ENCODE peak calls at places on chromosomes 16 and 17, in nine cellular contexts. Z is HFFc6; G is AG04449; A is stimulated activated CD4-positive, alpha-beta T cell treated with anti-CD3 and anti-CD28 coated beads, Interleukin-15, amount 100 ng/mL, for 1 hour; P is KBM-7; E is Daoy; S is memory B cell; V is effector memory CD4-positive, alpha-beta T cell; D is CD8-positive, alpha-beta T cell. L is an unnamed sample.

GRCh38 chr16:75626806-75627205 is 3.7 kb upstream of the ADAT1 start:
- DNase-seq in Z (no peak), S (no peak), A (no peak), G (no peak), D (no peak), V (no peak), E (no peak), P (no peak), L (no peak)

GRCh38 chr17:3512512-3513171 is 36.8 kb downstream of the ASPA start:
- DNase-seq in V (no peak), S (no peak), P (no peak), A (no peak), Z (peak; percentile 8), D (no peak), E (peak; percentile 83), G (peak; percentile 4), L (no peak)

GRCh38 chr16:84647830-84648594 is at the start of gene KLHL36:
- DNase-seq in E (peak; percentile 62), A (peak; percentile 55), P (no peak), Z (no peak), D (peak; percentile 59), S (peak; percentile 67), V (peak; percentile 65), G (no peak), L (peak; percentile 67)

GRCh38 chr17:31657876-31658275 is 201.2 kb downstream of the COPRS start:
- DNase-seq in G (no peak), V (no peak), D (no peak), A (no peak), P (no peak), S (no peak), Z (no peak), E (no peak), L (no peak)

GRCh38 chr17:32279933-32280716 is 14.5 kb downstream of the RHBDL3 start:
- DNase-seq in D (no peak), G (no peak), E (no peak), Z (no peak), A (no peak), P (no peak), V (no peak), S (no peak), L (no peak)

GRCh38 chr17:82396601-82397435 is 21.3 kb upstream of the HEXD start:
- DNase-seq in S (no peak), P (no peak), G (peak; percentile 90), Z (peak; percentile 82), V (no peak), E (no peak), A (no peak), D (no peak), L (no peak)

GRCh38 chr16:23837553-23838308 is 1.9 kb downstream of the PRKCB start:
- DNase-seq in E (no peak), V (no peak), S (no peak), A (no peak), Z (no peak), G (no peak), D (no peak), P (peak; percentile 46), L (no peak)

GRCh38 chr16:88500255-88500661 is 47.2 kb downstream of the ZFPM1 start:
- DNase-seq in Z (no peak), S (no peak), D (no peak), G (no peak), P (no peak), E (no peak), A (no peak), V (no peak), L (no peak)

GRCh38 chr16:86252596-86252995 is 257.7 kb upstream of the FOXF1 start:
- DNase-seq in Z (peak; percentile 15), D (no peak), A (no peak), G (no peak), V (no peak), P (peak; percentile 10), S (no peak), E (peak; percentile 55), L (no peak)

GRCh38 chr16:89924298-89924924 is 1.3 kb downstream of the TUBB3 start:
- DNase-seq in D (peak; percentile 56), V (no peak), G (no peak), E (peak; percentile 43), S (no peak), A (no peak), Z (peak; percentile 52), P (peak; percentile 48), L (no peak)

GRCh38 chr17:45296003-45296832 is 20.6 kb downstream of the MAP3K14 start:
- DNase-seq in S (peak; percentile 45), Z (peak; percentile 79), V (no peak), D (no peak), G (no peak), P (peak; percentile 92), E (peak; percentile 57), A (no peak), L (no peak)

GRCh38 chr17:73371285-73371684 is 59.5 kb upstream of the CDC42EP4 start:
- DNase-seq in Z (peak; percentile 82), P (no peak), S (no peak), D (no peak), V (no peak), A (no peak), G (peak; percentile 78), E (peak; percentile 91), L (no peak)

GRCh38 chr17:19346351-19347255 is 15.9 kb downstream of the B9D1 start:
- DNase-seq in G (peak; percentile 62), P (no peak), V (no peak), A (no peak), S (no peak), D (no peak), E (peak; percentile 81), Z (peak; percentile 81), L (no peak)

GRCh38 chr16:25109643-25110042 is 1.9 kb upstream of the LCMT1 start:
- DNase-seq in A (no peak), D (no peak), Z (peak; percentile 98), S (no peak), P (no peak), V (no peak), G (peak; percentile 89), E (peak; percentile 86), L (no peak)

GRCh38 chr17:82231562-82232321 is 2.9 kb downstream of the SLC16A3 start:
- DNase-seq in D (peak; percentile 49), Z (no peak), G (no peak), P (peak; percentile 90), V (no peak), A (no peak), E (peak; percentile 85), S (no peak), L (no peak)

GRCh38 chr17:3685174-3685812 is 10.7 kb downstream of the P2RX5 start:
- DNase-seq in Z (no peak), E (no peak), G (no peak), S (no peak), A (no peak), V (no peak), D (no peak), P (no peak), L (no peak)

GRCh38 chr17:56830726-56831363 is 2.9 kb downstream of the C17orf67 start:
- DNase-seq in S (no peak), A (no peak), P (no peak), G (no peak), D (no peak), V (no peak), E (no peak), Z (no peak), L (no peak)

GRCh38 chr17:419073-419735 is 66.6 kb upstream of the RPH3AL start:
- DNase-seq in Z (no peak), V (peak; percentile 32), P (no peak), S (no peak), D (peak; percentile 76), A (no peak), G (no peak), E (no peak), L (peak; percentile 45)

GRCh38 chr17:64091116-64091515 is 38.8 kb downstream of the ERN1 start:
- DNase-seq in G (no peak), S (no peak), D (no peak), P (no peak), E (no peak), V (no peak), Z (peak; percentile 43), A (no peak), L (no peak)

GRCh38 chr17:40486513-40487370 is 14.7 kb downstream of the TNS4 start:
- DNase-seq in E (peak; percentile 87), V (no peak), A (no peak), P (no peak), G (peak; percentile 78), Z (peak; percentile 53), D (no peak), S (no peak), L (no peak)

GRCh38 chr17:47204722-47205418 is 4.3 kb upstream of the MYL4 start:
- DNase-seq in S (peak; percentile 33), E (peak; percentile 53), A (no peak), D (peak; percentile 39), V (no peak), Z (peak; percentile 47), G (no peak), P (peak; percentile 68), L (peak; percentile 21)

GRCh38 chr17:40168262-40168832 is 8.9 kb upstream of the RAPGEFL1 start:
- DNase-seq in P (peak; percentile 63), E (peak; percentile 52), G (peak; percentile 26), S (no peak), Z (peak; percentile 46), D (peak; percentile 47), A (no peak), V (peak; percentile 17), L (peak; percentile 21)

GRCh38 chr16:78235876-78236275 is 136.4 kb downstream of the WWOX start:
- DNase-seq in Z (no peak), D (no peak), S (no peak), G (no peak), V (no peak), E (no peak), P (no peak), A (no peak), L (no peak)

L was measured in activated gamma-delta T cell treated with Interleukin-2 at 50 U/mL for 16 hours.